ENCODE peak calls at places on chromosomes 5 and 9, in four cellular contexts. E is GM23338, X is HCT116, C is dorsolateral prefrontal cortex. M is an unnamed sample.

GRCh38 chr9:89225587-89225986 is 47.0 kb upstream of the SHC3 start:
- DNase-seq in X (no peak), C (no peak), E (no peak), M (no peak)

GRCh38 chr5:58921106-58921505 is 338.2 kb downstream of the RAB3C start:
- DNase-seq in C (no peak), E (no peak), X (no peak), M (no peak)

GRCh38 chr5:115343855-115344254 is 47.4 kb upstream of the CCDC112 start:
- DNase-seq in C (no peak), X (no peak), E (no peak), M (no peak)

GRCh38 chr5:135446615-135447014 is 533 bp downstream of the DCANP1 start:
- DNase-seq in E (no peak), C (no peak), X (no peak), M (no peak)

GRCh38 chr9:5578018-5578697 is 50.7 kb upstream of the RIC1 start:
- DNase-seq in C (no peak), X (no peak), E (no peak), M (no peak)

GRCh38 chr9:128215491-128216404 is 12.6 kb downstream of the DNM1 start:
- DNase-seq in C (no peak), E (no peak), X (no peak), M (no peak)

GRCh38 chr9:127711226-127711701 is 4.2 kb downstream of the PTRH1 start:
- DNase-seq in C (no peak), E (no peak), X (no peak), M (no peak)

GRCh38 chr5:170963521-170963920 is 101.7 kb downstream of the RANBP17 start:
- DNase-seq in C (no peak), E (peak; percentile 33), X (no peak), M (no peak)

GRCh38 chr5:170945275-170945674 is 83.5 kb downstream of the RANBP17 start:
- DNase-seq in C (no peak), E (no peak), X (no peak), M (peak; percentile 8)

GRCh38 chr9:133761641-133762248 is 23.6 kb upstream of the SARDH start:
- DNase-seq in C (no peak), E (no peak), X (no peak), M (no peak)

GRCh38 chr9:129989740-129990139 is 53.2 kb downstream of the FNBP1 start:
- DNase-seq in E (no peak), C (no peak), X (no peak), M (no peak)

GRCh38 chr5:67416133-67416937 is 219.7 kb upstream of the CD180 start:
- DNase-seq in C (no peak), X (no peak), E (peak; percentile 36), M (no peak)

GRCh38 chr9:124187311-124187710 is 70.4 kb upstream of the NEK6 start:
- DNase-seq in C (no peak), X (no peak), E (no peak), M (no peak)

GRCh38 chr9:85516976-85517637 is 224.6 kb downstream of the AGTPBP1 start:
- DNase-seq in C (no peak), E (no peak), X (peak; percentile 24), M (peak; percentile 74)

GRCh38 chr5:166342330-166342891 is 1949.0 kb upstream of the WWC1 start:
- DNase-seq in C (no peak), X (no peak), E (no peak), M (no peak)

GRCh38 chr5:17398439-17398838 is 99.6 kb upstream of the TAF11L2 start:
- DNase-seq in X (no peak), C (no peak), E (no peak), M (peak; percentile 62)

GRCh38 chr5:16784843-16785791 is 151.0 kb downstream of the MYO10 start:
- DNase-seq in E (no peak), C (no peak), X (no peak), M (no peak)

GRCh38 chr5:67790390-67790789 is 425.2 kb upstream of the PIK3R1 start:
- DNase-seq in X (no peak), C (no peak), E (no peak), M (no peak)

GRCh38 chr5:112742424-112742823 is 4.7 kb downstream of the APC start:
- DNase-seq in X (no peak), C (peak; percentile 44), E (no peak), M (no peak)

GRCh38 chr5:116097301-116097700 is 12.5 kb downstream of the COMMD10 start:
- DNase-seq in X (no peak), C (no peak), E (no peak), M (no peak)

GRCh38 chr9:137001857-137002645 is 5.7 kb upstream of the CLIC3 start:
- DNase-seq in X (no peak), C (no peak), E (no peak), M (no peak)

GRCh38 chr5:179238628-179238970 is 106.7 kb downstream of the ADAMTS2 start:
- DNase-seq in C (no peak), X (no peak), E (no peak), M (no peak)

GRCh38 chr5:111853748-111854147 is 96.8 kb upstream of the NREP start:
- DNase-seq in E (no peak), C (no peak), X (no peak), M (no peak)

GRCh38 chr5:171484460-171484899 is 65.0 kb downstream of the FGF18 start:
- DNase-seq in X (peak; percentile 10), E (peak; percentile 54), C (no peak), M (no peak)

GRCh38 chr5:145568581-145568980 is 266.6 kb downstream of the PRELID2 start:
- DNase-seq in E (no peak), X (no peak), C (no peak), M (no peak)

GRCh38 chr5:134511796-134512660 is 13.4 kb upstream of the JADE2 start:
- DNase-seq in E (peak; percentile 87), X (no peak), C (no peak), M (no peak)

GRCh38 chr5:112049738-112050137 is 292.7 kb upstream of the NREP start:
- DNase-seq in X (no peak), C (no peak), E (no peak), M (no peak)

GRCh38 chr5:168987540-168988300 is 313.2 kb downstream of the SLIT3 start:
- DNase-seq in X (peak; percentile 32), C (peak; percentile 80), E (peak; percentile 90), M (no peak)

GRCh38 chr5:28473531-28474107 is 1435.2 kb upstream of the CDH9 start:
- DNase-seq in E (peak; percentile 67), X (no peak), C (no peak), M (no peak)

GRCh38 chr5:66174338-66174737 is 30.2 kb downstream of the SREK1 start:
- DNase-seq in C (no peak), E (peak; percentile 28), X (no peak), M (no peak)

GRCh38 chr9:135501261-135502167 is 1.0 kb downstream of the MRPS2 start:
- DNase-seq in C (no peak), E (no peak), X (no peak), M (no peak)

GRCh38 chr9:130144703-130145102 is 27.5 kb upstream of the NCS1 start:
- DNase-seq in E (no peak), X (no peak), C (no peak), M (no peak)

GRCh38 chr9:131255731-131256197 is 20.5 kb downstream of the FAM78A start:
- DNase-seq in C (no peak), E (no peak), X (no peak), M (no peak)

GRCh38 chr5:55231029-55231475 is 2.4 kb downstream of the CCNO start:
- DNase-seq in X (no peak), C (no peak), E (no peak), M (no peak)

GRCh38 chr5:172575816-172576215 is 65.2 kb upstream of the NEURL1B start:
- DNase-seq in X (no peak), E (no peak), C (no peak), M (no peak)
- H3K27ac ChIP-seq in X (no peak overlapping the region), E (no peak overlapping the region), C (no peak overlapping the region), M (no peak overlapping the region)

DNA sequence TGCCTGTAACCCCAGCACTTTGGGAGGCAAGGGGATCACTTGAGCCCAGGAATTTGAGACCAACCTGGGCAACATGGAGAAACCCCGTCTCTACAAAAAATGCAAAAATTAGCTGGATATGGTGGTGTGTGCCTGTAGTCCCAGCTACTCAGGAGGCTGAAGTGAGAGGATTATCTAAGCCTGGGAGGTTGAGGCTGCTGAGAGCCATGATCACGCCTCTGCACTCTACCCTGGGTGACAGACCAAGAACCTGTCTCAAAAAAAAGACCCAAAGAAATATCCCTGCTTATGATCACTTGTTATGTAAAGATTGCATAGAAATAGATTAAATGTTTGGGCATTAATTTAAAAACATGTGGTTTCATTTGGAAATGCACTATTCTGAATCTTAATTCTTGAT is 125.1 kb downstream of the UGCG start:
- DNase-seq in C (no peak), X (no peak), E (no peak), M (no peak)
- H3K27ac ChIP-seq in C (no peak overlapping the region), X (peak overlapping the region; percentile 56), E (no peak overlapping the region), M (peak overlapping the region; percentile 87)

DNA sequence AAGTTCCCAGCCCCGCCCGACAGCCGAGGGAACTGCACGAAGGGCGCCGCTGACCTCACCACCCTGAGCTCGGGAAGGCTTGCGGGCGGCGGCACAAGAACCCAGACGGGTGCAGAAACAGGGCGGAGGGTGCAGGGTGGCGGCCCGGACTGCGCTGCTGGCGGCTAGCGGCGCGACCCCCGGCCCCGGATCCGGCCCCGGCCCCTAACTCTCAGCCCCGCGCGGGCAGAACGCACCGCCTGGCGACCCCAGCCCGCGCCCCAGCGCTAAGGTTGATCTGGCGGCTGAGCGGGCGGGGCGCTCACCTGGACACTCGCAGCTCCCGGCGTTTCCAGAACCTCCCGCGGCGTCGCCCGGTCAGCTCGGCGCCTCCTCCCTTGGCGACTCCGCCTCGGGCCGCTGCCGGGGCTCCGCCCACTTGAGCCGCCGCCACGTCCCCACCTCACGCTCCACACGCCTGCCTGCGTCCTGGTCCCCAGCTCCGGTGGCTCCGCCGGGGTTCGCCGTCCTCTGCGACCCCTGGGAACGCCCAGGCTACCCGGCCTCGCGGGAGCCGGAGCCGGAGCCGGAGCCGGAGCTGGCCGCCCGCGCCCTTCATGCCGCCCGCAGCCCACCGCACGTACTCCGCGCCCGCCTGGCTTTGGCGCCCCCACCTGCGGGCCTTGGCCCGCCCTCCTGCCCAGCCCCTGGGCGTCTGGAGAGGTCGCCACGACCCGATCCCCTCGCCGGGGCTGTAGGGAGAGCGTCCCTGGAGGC is at the start of gene P4HA2:
- DNase-seq in X (peak; percentile 56), C (peak; percentile 53), E (peak; percentile 87), M (no peak)
- H3K27ac ChIP-seq in X (peak within 1 kb of the TSS; percentile 81), C (peak within 1 kb of the TSS; percentile 85), E (no peak within 1 kb of the TSS), M (peak within 1 kb of the TSS; percentile 68)

GRCh38 chr9:94256007-94256406 is 3.1 kb upstream of the ZNF169 start:
- DNase-seq in E (no peak), C (no peak), X (no peak), M (no peak)

GRCh38 chr9:94259077-94259847 is at the start of gene ZNF169:
- DNase-seq in E (peak; percentile 96), C (peak; percentile 84), X (peak; percentile 61), M (peak; percentile 40)
- H3K27ac ChIP-seq in E (no peak within 1 kb of the TSS), C (peak within 1 kb of the TSS; percentile 63), X (peak within 1 kb of the TSS; percentile 63), M (no peak within 1 kb of the TSS)

GRCh38 chr9:75148551-75148950 is 60.2 kb downstream of the OSTF1 start:
- DNase-seq in E (no peak), X (no peak), C (no peak), M (no peak)
- H3K27ac ChIP-seq in E (no peak overlapping the region), X (no peak overlapping the region), C (no peak overlapping the region), M (no peak overlapping the region)

M was measured in epithelial cell of prostate.